ENCODE peak calls at places on chromosomes 4 and X, in four cellular contexts. A is cardiac fibroblast; J is activated CD4-positive, alpha-beta T cell treated with anti-CD3 and anti-CD28 coated beads, Interleukin-2, amount 50 U/mL, for 4 hours; Y is Calu3. G is an unnamed sample.

GRCh38 chr4:158172196-158172557 is 648 bp downstream of the GASK1B start:
- DNase-seq in A (peak; percentile 77), J (no peak), Y (no peak), G (no peak)

GRCh38 chr4:184345573-184345922 is 127.9 kb upstream of the ENPP6 start:
- DNase-seq in A (no peak), J (no peak), Y (no peak), G (no peak)

GRCh38 chr4:60724623-60725022 is 475.5 kb upstream of the ADGRL3 start:
- DNase-seq in A (peak; percentile 94), J (no peak), Y (no peak), G (no peak)

GRCh38 chr4:117064297-117064696 is 21.1 kb downstream of the TRAM1L1 start:
- DNase-seq in A (no peak), J (no peak), Y (no peak), G (no peak)

GRCh38 chrX:44344687-44345086 is 1.2 kb upstream of the EFHC2 start:
- DNase-seq in A (no peak), J (no peak), Y (no peak), G (no peak)

GRCh38 chr4:155974476-155974749 is 20.7 kb upstream of the CTSO start:
- DNase-seq in A (no peak), J (no peak), Y (no peak), G (no peak)

GRCh38 chr4:92791876-92792490 is 488.2 kb downstream of the GRID2 start:
- DNase-seq in A (no peak), J (no peak), Y (peak; percentile 2), G (no peak)

GRCh38 chr4:178856139-178856800 is 1414.0 kb upstream of the AGA start:
- DNase-seq in A (no peak), J (no peak), Y (no peak), G (no peak)

GRCh38 chr4:107193989-107194388 is 157.9 kb upstream of the DKK2 start:
- DNase-seq in A (no peak), J (no peak), Y (no peak), G (no peak)

GRCh38 chrX:989959-990510 is 222.4 kb downstream of the CRLF2 start:
- DNase-seq in A (peak; percentile 86), J (peak; percentile 7), Y (no peak), G (no peak)

GRCh38 chr4:117478702-117479101 is 393.3 kb upstream of the TRAM1L1 start:
- DNase-seq in A (no peak), J (no peak), Y (no peak), G (no peak)

GRCh38 chr4:22240814-22241213 is 275.1 kb downstream of the ADGRA3 start:
- DNase-seq in A (no peak), J (no peak), Y (no peak), G (no peak)

GRCh38 chrX:47361538-47362511 is 8.6 kb upstream of the ZNF157 start:
- DNase-seq in A (peak; percentile 92), J (no peak), Y (peak; percentile 49), G (no peak)

GRCh38 chrX:130878350-130879341 is 24.4 kb downstream of the ENOX2 start:
- DNase-seq in A (peak; percentile 88), J (no peak), Y (peak; percentile 50), G (no peak)

GRCh38 chrX:8273451-8273894 is 102.4 kb upstream of the VCX2 start:
- DNase-seq in A (peak; percentile 27), J (no peak), Y (no peak), G (no peak)

GRCh38 chr4:170776983-170777382 is 687.2 kb upstream of the AADAT start:
- DNase-seq in A (no peak), J (no peak), Y (no peak), G (no peak)

GRCh38 chr4:168587326-168588125 is 90.7 kb downstream of the PALLD start:
- DNase-seq in A (peak; percentile 93), J (no peak), Y (peak; percentile 8), G (no peak)

GRCh38 chrX:100895365-100896075 is 21.4 kb upstream of the NOX1 start:
- DNase-seq in A (peak; percentile 59), J (no peak), Y (peak; percentile 49), G (no peak)

GRCh38 chr4:104491396-104491821 is 3.3 kb downstream of the CXXC4 start:
- DNase-seq in A (peak; percentile 2), J (no peak), Y (peak; percentile 44), G (peak; percentile 68)

GRCh38 chr4:87555751-87556619 is 26.8 kb upstream of the SPARCL1 start:
- DNase-seq in A (peak; percentile 88), J (no peak), Y (no peak), G (no peak)

GRCh38 chr4:184168406-184169019 is 49.2 kb downstream of the ENPP6 start:
- DNase-seq in A (peak; percentile 66), J (peak; percentile 21), Y (peak; percentile 78), G (no peak)

GRCh38 chrX:2705461-2705860 is 14.4 kb downstream of the CD99 start:
- DNase-seq in A (no peak), J (no peak), Y (no peak), G (no peak)

GRCh38 chr4:5050520-5050955 is 742 bp upstream of the STK32B start:
- DNase-seq in A (peak; percentile 75), J (no peak), Y (peak; percentile 41), G (peak; percentile 94)

GRCh38 chrX:96183843-96184242 is 500.8 kb upstream of the DIAPH2 start:
- DNase-seq in A (peak; percentile 31), J (no peak), Y (no peak), G (no peak)

GRCh38 chr4:122827258-122827887 is 742 bp downstream of the FGF2 start:
- DNase-seq in A (peak; percentile 61), J (no peak), Y (peak; percentile 25), G (no peak)

GRCh38 chrX:102950908-102951866 is 14.1 kb downstream of the RAB40AL start:
- DNase-seq in A (peak; percentile 52), J (peak; percentile 44), Y (peak; percentile 66), G (no peak)

GRCh38 chrX:57821703-57822375 is 88.4 kb downstream of the ZXDA start:
- DNase-seq in A (peak; percentile 76), J (peak; percentile 1), Y (peak; percentile 20), G (no peak)

GRCh38 chr4:40550900-40551546 is 78.6 kb downstream of the RBM47 start:
- DNase-seq in A (peak; percentile 53), J (no peak), Y (peak; percentile 17), G (no peak)

GRCh38 chr4:42280327-42281095 is 116.8 kb upstream of the SHISA3 start:
- DNase-seq in A (peak; percentile 61), J (no peak), Y (peak; percentile 1), G (no peak)

GRCh38 chr4:122577189-122577553 is 43.7 kb downstream of the IL21 start:
- DNase-seq in A (no peak), J (no peak), Y (no peak), G (no peak)

GRCh38 chr4:182808673-182809416 is 108.3 kb downstream of the DCTD start:
- DNase-seq in A (no peak), J (no peak), Y (no peak), G (no peak)

GRCh38 chr4:140229881-140230280 is 75.9 kb upstream of the MAML3 start:
- DNase-seq in A (no peak), J (no peak), Y (no peak), G (no peak)

GRCh38 chr4:40205259-40206198 is 8.7 kb downstream of the RHOH start:
- DNase-seq in A (no peak), J (no peak), Y (no peak), G (no peak)

GRCh38 chr4:111633663-111634266 is 511.5 kb upstream of the FAM241A start:
- DNase-seq in A (no peak), J (no peak), Y (no peak), G (no peak)

GRCh38 chr4:95505149-95505548 is 43.6 kb downstream of the UNC5C start:
- DNase-seq in A (peak; percentile 44), J (no peak), Y (no peak), G (no peak)

GRCh38 chrX:68307767-68308166 is 125.5 kb downstream of the OPHN1 start:
- DNase-seq in A (peak; percentile 84), J (no peak), Y (no peak), G (no peak)

G was measured in chondrocyte.